ENCODE peak calls at places on chromosomes 16 and 17, in nine cellular contexts. R, B, Y, I, F, D, E, N and U are unnamed samples.
A peak's percentile ranks its signal among the peaks of the same experiment; 100 is the strongest.

GRCh38 chr16:72172105-72173034 is at the start of gene PMFBP1:
- DNase-seq in E (peak; percentile 21), R (no peak), D (no peak), B (peak; percentile 17), Y (no peak), F (no peak), N (no peak), I (peak; percentile 16), U (no peak)

GRCh38 chr17:40511667-40512221 is 10.3 kb upstream of the TNS4 start:
- DNase-seq in N (no peak), B (no peak), E (no peak), Y (peak; percentile 49), I (no peak), R (no peak), F (no peak), D (no peak), U (no peak)

GRCh38 chr17:48261297-48261880 is 153.8 kb downstream of the SNX11 start:
- DNase-seq in Y (peak; percentile 94), E (peak; percentile 58), B (peak; percentile 80), I (no peak), N (no peak), D (no peak), F (no peak), R (peak; percentile 93), U (no peak)

GRCh38 chr17:40526668-40527067 is 25.2 kb upstream of the TNS4 start:
- DNase-seq in B (no peak), R (no peak), F (no peak), N (no peak), E (no peak), I (no peak), Y (peak; percentile 49), D (no peak), U (peak; percentile 30)

GRCh38 chr17:58250344-58251011 is 12.1 kb downstream of the LPO start:
- DNase-seq in N (no peak), R (peak; percentile 22), E (no peak), I (no peak), Y (peak; percentile 44), D (no peak), B (no peak), F (no peak), U (no peak)

GRCh38 chr17:18040287-18040858 is 1.2 kb downstream of the GID4 start:
- DNase-seq in N (no peak), Y (peak; percentile 80), I (peak; percentile 3), E (no peak), B (no peak), D (no peak), F (no peak), R (no peak), U (no peak)

GRCh38 chr17:4230142-4230541 is 33.6 kb downstream of the ANKFY1 start:
- DNase-seq in F (no peak), B (no peak), R (no peak), E (peak; percentile 50), D (no peak), N (no peak), Y (peak; percentile 67), I (peak; percentile 98), U (peak; percentile 99)

GRCh38 chr16:55876854-55877253 is 1.7 kb upstream of the CES5A start:
- DNase-seq in N (no peak), Y (peak; percentile 64), E (no peak), F (no peak), I (no peak), R (no peak), B (no peak), D (no peak), U (no peak)

GRCh38 chr16:66014221-66014620 is 352.3 kb upstream of the CDH5 start:
- DNase-seq in F (no peak), D (no peak), B (no peak), Y (no peak), E (no peak), N (no peak), R (no peak), I (no peak), U (no peak)

GRCh38 chr16:3045758-3046505 is 429 bp upstream of the MMP25 start:
- DNase-seq in D (no peak), N (no peak), B (no peak), R (peak; percentile 66), F (no peak), Y (peak; percentile 86), I (peak; percentile 30), E (no peak), U (peak; percentile 11)

GRCh38 chr16:46961373-46962353 is 11.8 kb downstream of the DNAJA2 start:
- DNase-seq in I (peak; percentile 19), E (no peak), D (no peak), B (no peak), R (no peak), Y (no peak), F (no peak), N (peak; percentile 42), U (no peak)

GRCh38 chr17:49858796-49859195 is 10.9 kb upstream of the TAC4 start:
- DNase-seq in N (no peak), D (no peak), I (no peak), F (no peak), B (no peak), R (no peak), E (no peak), Y (no peak), U (no peak)

DNA sequence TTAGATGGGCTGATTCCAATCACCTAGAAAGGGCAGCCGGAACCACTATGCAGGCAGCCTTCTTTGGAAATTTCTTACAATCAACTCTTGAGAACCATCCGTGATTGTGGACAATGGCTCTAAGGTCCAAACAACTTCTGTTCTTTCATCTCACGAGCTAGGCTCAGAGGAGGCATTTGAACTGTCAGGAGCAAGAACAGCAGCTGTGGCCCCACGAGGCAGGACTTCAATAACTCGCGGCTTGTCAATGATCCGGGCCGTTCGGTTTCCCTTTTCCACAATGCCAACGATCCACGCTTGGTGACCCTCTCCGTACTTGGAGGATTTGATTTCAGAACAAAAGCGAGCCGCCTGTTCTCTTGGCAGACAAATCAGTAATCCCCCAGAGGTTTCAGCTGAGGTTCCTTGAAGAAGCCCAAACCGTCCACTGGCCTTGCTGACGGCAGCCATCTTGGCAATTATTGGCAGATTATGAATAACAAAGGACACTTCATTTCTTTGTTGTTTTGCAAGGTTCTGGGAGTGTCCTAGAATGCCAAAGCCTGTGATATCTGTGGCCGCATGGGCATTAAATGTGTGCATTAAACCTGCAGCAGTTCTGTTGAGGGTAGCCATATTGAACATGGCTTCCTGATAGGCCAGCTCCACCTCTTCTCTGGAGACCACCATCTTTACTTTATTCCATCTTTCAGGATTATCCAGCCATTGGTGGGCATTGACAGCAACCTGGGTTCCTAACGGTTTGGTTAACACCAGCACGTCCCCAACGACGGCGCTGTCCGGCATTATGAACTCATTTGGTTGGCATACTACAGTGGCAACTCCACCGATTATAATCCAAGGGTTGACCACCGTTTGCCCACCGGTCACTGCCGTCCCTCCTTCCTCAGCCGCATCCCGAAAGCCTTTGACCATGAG is 1.2 kb downstream of the SEPHS2 start:
- DNase-seq in N (no peak), Y (no peak), E (no peak), B (no peak), R (no peak), D (no peak), F (no peak), I (no peak), U (no peak)
- H3K4me1 ChIP-seq in N (peaks cover 25% of the 10 kb centered on the region), Y (peaks cover 3% of the 10 kb centered on the region), E (peaks cover 14% of the 10 kb centered on the region), B (peaks cover 29% of the 10 kb centered on the region), R (peaks cover 3% of the 10 kb centered on the region), D (peaks cover 29% of the 10 kb centered on the region), F (peaks cover 32% of the 10 kb centered on the region), I (peaks cover 25% of the 10 kb centered on the region), U (no peaks in the 10 kb centered on the region)

GRCh38 chr16:12295395-12295794 is 318.9 kb downstream of the SNX29 start:
- DNase-seq in R (no peak), I (peak; percentile 8), N (no peak), D (no peak), F (no peak), Y (no peak), E (no peak), B (no peak), U (no peak)

GRCh38 chr16:12293017-12293618 is 316.6 kb downstream of the SNX29 start:
- DNase-seq in Y (no peak), R (no peak), I (no peak), E (peak; percentile 13), D (no peak), N (no peak), B (no peak), F (no peak), U (no peak)

GRCh38 chr16:12293913-12294312 is 317.4 kb downstream of the SNX29 start:
- DNase-seq in E (no peak), N (no peak), R (no peak), B (no peak), D (no peak), Y (no peak), F (no peak), I (no peak), U (no peak)

GRCh38 chr16:12296406-12296805 is 319.9 kb downstream of the SNX29 start:
- DNase-seq in N (no peak), E (no peak), Y (no peak), B (no peak), I (no peak), D (no peak), F (no peak), R (no peak), U (no peak)

GRCh38 chr16:12294471-12294870 is 317.9 kb downstream of the SNX29 start:
- DNase-seq in I (no peak), B (no peak), D (no peak), R (no peak), F (no peak), N (no peak), E (no peak), Y (peak; percentile 81), U (no peak)
- H3K4me1 ChIP-seq in I (no peaks in the 10 kb centered on the region), B (no peaks in the 10 kb centered on the region), D (no peaks in the 10 kb centered on the region), R (no peaks in the 10 kb centered on the region), F (peaks cover 5% of the 10 kb centered on the region), N (no peaks in the 10 kb centered on the region), E (no peaks in the 10 kb centered on the region), Y (peaks cover 15% of the 10 kb centered on the region), U (peaks cover 12% of the 10 kb centered on the region)

DNA sequence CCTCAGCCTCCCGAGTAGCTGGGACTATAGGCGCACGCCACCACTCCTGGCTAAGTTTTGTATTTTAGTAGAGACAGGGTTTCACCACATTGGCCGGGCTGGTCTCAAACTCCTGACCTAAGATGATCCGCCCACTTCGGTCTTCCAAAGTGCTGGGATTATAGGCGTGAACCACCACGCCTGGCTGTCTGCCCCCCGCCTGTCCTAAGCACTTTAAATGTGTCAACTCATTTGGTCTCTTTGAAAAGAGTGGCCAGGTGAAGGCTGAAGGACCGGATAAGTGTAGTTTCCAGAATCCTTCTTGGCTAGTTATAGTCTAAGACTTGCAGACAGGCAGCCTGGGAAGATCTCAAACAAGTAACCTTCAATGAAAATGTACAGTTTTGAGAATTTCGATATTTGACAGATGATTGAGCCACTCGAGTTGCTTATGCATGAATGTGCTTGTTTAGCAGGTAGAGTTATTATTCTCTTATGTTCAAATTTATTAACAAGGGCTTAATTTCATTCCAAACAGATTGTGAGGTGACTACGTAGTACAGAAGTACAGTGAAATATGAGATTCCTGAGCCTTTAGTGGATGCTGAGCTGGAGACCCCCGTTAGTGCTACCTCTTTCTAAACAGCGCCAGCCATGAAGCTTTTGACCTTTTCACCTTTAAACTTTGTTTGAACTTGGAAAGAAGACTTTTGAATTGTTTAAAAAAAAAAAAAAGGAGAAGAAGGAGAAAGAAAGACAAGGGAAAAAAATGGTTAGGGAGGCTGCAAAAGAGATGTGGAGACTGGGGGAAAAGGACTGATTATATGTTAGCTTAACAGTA is 164.4 kb upstream of the TBX2 start:
- DNase-seq in I (peak; percentile 4), D (no peak), F (no peak), N (no peak), E (no peak), R (no peak), Y (peak; percentile 72), B (no peak), U (peak; percentile 60)
- H3K4me1 ChIP-seq in I (peaks cover 9% of the 10 kb centered on the region), D (no peaks in the 10 kb centered on the region), F (peaks cover 31% of the 10 kb centered on the region), N (no peaks in the 10 kb centered on the region), E (no peaks in the 10 kb centered on the region), R (no peaks in the 10 kb centered on the region), Y (peaks cover 15% of the 10 kb centered on the region), B (peaks cover 65% of the 10 kb centered on the region), U (peaks cover 59% of the 10 kb centered on the region)

GRCh38 chr16:85598141-85598540 is 15.0 kb upstream of the GSE1 start:
- DNase-seq in B (no peak), E (no peak), D (no peak), F (no peak), I (no peak), N (no peak), R (no peak), Y (no peak), U (no peak)
- H3K4me1 ChIP-seq in B (peaks cover 19% of the 10 kb centered on the region), E (peaks cover 23% of the 10 kb centered on the region), D (no peaks in the 10 kb centered on the region), F (peaks cover 28% of the 10 kb centered on the region), I (peaks cover 23% of the 10 kb centered on the region), N (no peaks in the 10 kb centered on the region), R (peaks cover 10% of the 10 kb centered on the region), Y (peaks cover 10% of the 10 kb centered on the region), U (peaks cover 41% of the 10 kb centered on the region)